ENCODE peak calls at places on chromosomes 3 and 15, in six cellular contexts. F, Y, S, B, A and C are unnamed samples.

GRCh38 chr3:73521936-73522335 is 102.8 kb downstream of the PDZRN3 start:
- DNase-seq in F (no peak), Y (no peak), S (no peak), B (no peak), A (no peak), C (no peak)

GRCh38 chr3:111194048-111194447 is 122.4 kb downstream of the NECTIN3 start:
- DNase-seq in F (no peak), Y (no peak), S (peak), B (no peak), A (no peak), C (no peak)

GRCh38 chr3:194865595-194865994 is 179.9 kb downstream of the FAM43A start:
- DNase-seq in F (no peak), Y (no peak), S (no peak), B (no peak), A (no peak), C (no peak)

GRCh38 chr3:18419232-18419631 is 5.9 kb downstream of the SATB1 start:
- DNase-seq in F (no peak), Y (peak), S (no peak), B (no peak), A (no peak), C (no peak)

GRCh38 chr3:79551997-79552396 is 215.8 kb downstream of the ROBO1 start:
- DNase-seq in F (no peak), Y (no peak), S (no peak), B (no peak), A (no peak), C (no peak)

GRCh38 chr15:52678036-52678467 is 1.1 kb downstream of the ATOSA start:
- DNase-seq in F (peak), Y (peak), S (peak), B (peak), A (peak), C (peak)

GRCh38 chr3:16697437-16698258 is 92.4 kb upstream of the DAZL start:
- DNase-seq in F (peak), Y (peak), S (peak), B (no peak), A (no peak), C (no peak)

GRCh38 chr15:57444877-57445513 is 68.7 kb downstream of the CGNL1 start:
- DNase-seq in F (peak), Y (peak), S (no peak), B (no peak), A (no peak), C (no peak)

GRCh38 chr3:112734718-112735350 is 93.9 kb upstream of the CCDC80 start:
- DNase-seq in F (peak), Y (peak), S (peak), B (peak), A (peak), C (peak)

GRCh38 chr3:81886081-81886480 is 124.6 kb upstream of the GBE1 start:
- DNase-seq in F (no peak), Y (no peak), S (no peak), B (no peak), A (no peak), C (no peak)

GRCh38 chr15:45136378-45136764 is 6.6 kb downstream of the DUOX1 start:
- DNase-seq in F (peak), Y (no peak), S (no peak), B (peak), A (peak), C (no peak)

GRCh38 chr3:58419782-58420512 is 13.7 kb downstream of the PDHB start:
- DNase-seq in F (no peak), Y (peak), S (peak), B (no peak), A (no peak), C (no peak)

GRCh38 chr15:89645680-89646079 is 9.6 kb downstream of the KIF7 start:
- DNase-seq in F (no peak), Y (no peak), S (no peak), B (no peak), A (no peak), C (no peak)

GRCh38 chr3:114758828-114759709 is 388.0 kb downstream of the ZBTB20 start:
- DNase-seq in F (no peak), Y (peak), S (peak), B (no peak), A (no peak), C (no peak)

GRCh38 chr3:72329354-72329753 is 518.9 kb downstream of the SHQ1 start:
- DNase-seq in F (no peak), Y (no peak), S (no peak), B (peak), A (no peak), C (no peak)

GRCh38 chr3:126952261-126952982 is 30.5 kb upstream of the PLXNA1 start:
- DNase-seq in F (no peak), Y (no peak), S (no peak), B (no peak), A (no peak), C (no peak)

GRCh38 chr3:195043612-195044144 is 227.3 kb downstream of the XXYLT1 start:
- DNase-seq in F (no peak), Y (no peak), S (no peak), B (no peak), A (no peak), C (no peak)

DNA sequence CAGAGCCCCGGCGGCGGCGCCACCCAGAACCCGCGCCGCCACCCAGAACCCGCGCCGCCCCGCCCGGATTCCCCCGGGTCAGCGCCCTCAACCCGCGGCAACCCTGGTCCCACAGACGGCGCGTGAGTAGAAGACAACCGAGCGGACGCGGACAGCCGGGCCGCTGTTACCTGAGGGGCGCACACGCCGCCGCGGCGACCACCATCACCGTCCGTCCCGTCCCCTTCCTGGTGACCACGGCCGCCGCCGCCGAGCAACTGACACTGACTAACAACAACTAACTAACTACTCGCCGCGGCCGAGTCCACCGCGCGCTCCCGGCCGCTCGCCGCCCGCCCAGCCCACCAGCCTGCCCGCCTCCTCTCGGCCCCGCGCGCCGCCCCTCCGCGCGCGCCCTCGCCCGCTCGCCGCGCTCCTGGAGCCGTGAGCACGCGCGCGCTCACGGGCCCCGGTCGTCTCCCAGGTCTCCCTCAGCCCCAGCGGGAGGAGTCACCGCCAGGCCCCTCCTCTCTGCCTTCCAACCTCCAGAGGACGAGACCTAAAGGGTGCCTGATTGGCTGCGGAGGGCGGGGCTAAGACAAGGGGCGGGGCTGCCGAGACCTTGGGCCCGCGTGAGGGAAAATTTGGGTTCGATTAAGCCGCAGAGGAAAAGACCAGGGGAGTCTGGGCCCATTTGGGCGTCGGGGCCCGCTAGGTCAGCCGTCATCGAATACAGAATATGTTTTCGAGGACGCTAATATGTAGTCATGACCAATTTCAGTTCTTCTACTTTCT is at the start of gene PEAK1:
- DNase-seq in F (peak), Y (peak), S (peak), B (peak), A (peak), C (peak)
- H4K8ac ChIP-seq in F (no peak), Y (peak), S (peak), B (no peak), A (peak), C (no peak)

GRCh38 chr15:49898575-49899283 is 220.3 kb downstream of the ATP8B4 start:
- DNase-seq in F (peak), Y (peak), S (no peak), B (no peak), A (no peak), C (no peak)
- H4K8ac ChIP-seq in F (no peak), Y (no peak), S (peak), B (no peak), A (peak), C (no peak)

GRCh38 chr3:157542711-157543485 is 39.7 kb upstream of the VEPH1 start:
- DNase-seq in F (peak), Y (peak), S (peak), B (peak), A (peak), C (peak)
- H4K8ac ChIP-seq in F (no peak), Y (peak), S (peak), B (no peak), A (no peak), C (no peak)

GRCh38 chr3:136567599-136568188 is 184.5 kb downstream of the STAG1 start:
- DNase-seq in F (peak), Y (no peak), S (no peak), B (no peak), A (no peak), C (no peak)
- H4K8ac ChIP-seq in F (no peak), Y (no peak), S (no peak), B (no peak), A (no peak), C (no peak)